ENCODE peak calls at places on chromosomes 2 and 18, in five cellular contexts. P is H1, J is GM12878, K is HepG2, G is K562. M is an unnamed sample.

GRCh38 chr2:36339819-36340218 is 15.8 kb upstream of the CRIM1 start:
- DNase-seq in J (no peak), G (no peak), K (no peak), P (no peak), M (no peak)

GRCh38 chr2:99756059-99756458 is 266.2 kb upstream of the REV1 start:
- DNase-seq in G (no peak), J (no peak), P (no peak), K (no peak), M (no peak)

GRCh38 chr2:101442667-101443061 is 32.2 kb downstream of the RFX8 start:
- DNase-seq in J (no peak), G (no peak), P (no peak), K (peak; percentile 59), M (no peak)

GRCh38 chr2:71008342-71008741 is 13.7 kb upstream of the TEX261 start:
- DNase-seq in K (no peak), G (peak; percentile 3), P (no peak), J (no peak), M (no peak)

GRCh38 chr2:5698171-5698570 is 6.0 kb downstream of the SOX11 start:
- DNase-seq in J (no peak), K (no peak), P (no peak), G (no peak), M (no peak)

GRCh38 chr2:11203480-11203879 is 48.2 kb downstream of the SLC66A3 start:
- DNase-seq in J (peak; percentile 2), K (no peak), P (no peak), G (no peak), M (no peak)

GRCh38 chr18:9757851-9758587 is 49.9 kb downstream of the RAB31 start:
- DNase-seq in G (peak; percentile 36), P (no peak), K (no peak), J (no peak), M (no peak)

GRCh38 chr2:19140463-19141208 is 217.8 kb downstream of the OSR1 start:
- DNase-seq in P (peak; percentile 2), J (no peak), K (peak; percentile 99), G (no peak), M (no peak)

GRCh38 chr2:83113953-83114352 is 1345.1 kb downstream of the SUCLG1 start:
- DNase-seq in P (no peak), G (no peak), K (no peak), J (no peak), M (no peak)

GRCh38 chr2:123993728-123994323 is 31.3 kb upstream of the CNTNAP5 start:
- DNase-seq in J (no peak), K (peak; percentile 20), G (peak; percentile 38), P (peak; percentile 39), M (peak; percentile 16)

GRCh38 chr18:44627245-44627644 is 53.4 kb upstream of the SETBP1 start:
- DNase-seq in J (no peak), G (no peak), K (no peak), P (no peak), M (no peak)

GRCh38 chr2:130150181-130151144 is 5.6 kb upstream of the CCDC74B start:
- DNase-seq in K (no peak), P (no peak), J (no peak), G (no peak), M (no peak)

GRCh38 chr2:11379558-11379957 is 35.1 kb upstream of the ROCK2 start:
- DNase-seq in P (no peak), K (no peak), G (no peak), J (no peak), M (no peak)

GRCh38 chr2:147789720-147790119 is 55.1 kb upstream of the ACVR2A start:
- DNase-seq in G (no peak), P (no peak), K (no peak), J (no peak), M (no peak)

GRCh38 chr2:42568431-42569115 is at the start of gene MTA3:
- DNase-seq in K (peak; percentile 27), J (no peak), P (peak; percentile 19), G (peak; percentile 86), M (peak; percentile 93)

GRCh38 chr2:160232905-160233475 is 32.9 kb upstream of the ITGB6 start:
- DNase-seq in K (no peak), P (no peak), G (no peak), J (no peak), M (no peak)

GRCh38 chr2:44269831-44270230 is 5.4 kb upstream of the SLC3A1 start:
- DNase-seq in K (no peak), G (no peak), J (no peak), P (no peak), M (no peak)

GRCh38 chr18:58886864-58887612 is 22.4 kb downstream of the ZNF532 start:
- DNase-seq in J (no peak), K (no peak), G (no peak), P (no peak), M (no peak)

DNA sequence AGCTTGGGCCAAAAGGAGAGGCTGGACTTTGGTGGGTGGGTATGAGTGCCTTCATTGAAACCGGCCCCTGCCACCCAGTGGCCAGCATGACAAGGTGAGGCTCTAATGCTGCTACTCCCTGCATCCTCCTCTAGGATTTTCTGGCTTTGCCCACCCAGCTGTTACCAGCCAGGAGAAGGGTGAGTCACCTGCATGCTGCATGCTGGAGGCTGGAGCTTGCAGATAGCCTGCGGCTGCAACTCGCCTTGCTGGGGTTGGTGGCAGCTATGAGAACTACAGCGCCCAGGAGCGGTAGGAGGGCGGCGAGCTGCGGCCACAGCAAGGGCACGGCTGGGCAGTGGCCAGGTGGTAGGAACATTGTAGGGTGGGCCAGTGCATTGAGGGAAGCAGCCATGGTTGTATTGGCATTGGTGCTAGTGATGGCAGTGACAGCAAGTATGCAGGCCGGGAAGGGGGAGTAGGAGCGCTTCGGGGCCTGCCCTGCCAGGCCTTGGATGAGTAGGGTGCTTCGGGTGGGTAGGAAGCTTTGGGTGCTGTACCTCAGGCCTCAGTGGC is 75.4 kb upstream of the SLC35G4 start:
- DNase-seq in J (no peak), P (no peak), G (no peak), K (peak; percentile 10), M (no peak)
- TF ChIP-seq TAF1 in J (no peak), P (no peak), G (no peak), K (no peak), M (no peak)

DNA sequence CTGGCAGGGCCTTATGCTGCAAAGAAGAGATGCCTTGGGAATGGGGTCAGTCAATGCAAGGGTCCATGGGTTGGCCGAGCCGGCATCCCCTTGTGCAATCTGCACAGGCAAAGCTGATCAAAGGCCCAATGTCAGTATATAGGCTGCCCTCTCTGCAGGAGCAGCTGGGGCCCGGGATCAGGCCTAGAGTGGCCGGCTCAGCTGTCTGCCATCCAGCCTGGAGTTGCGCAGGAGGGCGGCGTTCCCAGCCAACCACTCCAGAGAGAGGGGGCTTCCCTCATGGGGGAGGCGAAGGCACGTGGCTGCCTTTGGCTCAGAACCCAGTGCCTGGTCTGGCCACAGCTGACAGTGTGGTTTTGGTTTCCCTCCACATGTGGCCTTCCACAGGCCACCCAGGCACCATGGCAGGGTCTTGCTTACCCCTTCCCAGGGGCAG is 3.9 kb downstream of the INPP5D start:
- DNase-seq in G (no peak), J (no peak), K (peak; percentile 58), P (no peak), M (no peak)
- H3K4me1 ChIP-seq in G (peaks cover 13% of the 10 kb centered on the region), J (peaks cover 58% of the 10 kb centered on the region), K (peaks cover 87% of the 10 kb centered on the region), P (peaks cover 5% of the 10 kb centered on the region), M (no peaks in the 10 kb centered on the region)

GRCh38 chr2:64625352-64626145 is 28.2 kb downstream of the SERTAD2 start:
- DNase-seq in K (no peak), J (no peak), P (no peak), G (peak; percentile 33), M (peak; percentile 52)
- TF ChIP-seq TAF1 in K (no peak), J (no peak), P (no peak), G (no peak), M (no peak)

GRCh38 chr2:207251573-207252192 is 85.9 kb upstream of the KLF7 start:
- DNase-seq in K (no peak), P (no peak), J (no peak), G (no peak), M (peak; percentile 51)

GRCh38 chr2:207252416-207252815 is 86.7 kb upstream of the KLF7 start:
- DNase-seq in J (no peak), K (no peak), G (no peak), P (no peak), M (no peak)

GRCh38 chr2:207254526-207255464 is 89.0 kb upstream of the KLF7 start:
- DNase-seq in P (no peak), J (no peak), G (no peak), K (no peak), M (no peak)

GRCh38 chr2:207253946-207254345 is 88.2 kb upstream of the KLF7 start:
- DNase-seq in P (no peak), J (no peak), G (no peak), K (no peak), M (no peak)

GRCh38 chr2:207252979-207253640 is 87.4 kb upstream of the KLF7 start:
- DNase-seq in P (no peak), G (no peak), K (no peak), J (no peak), M (peak; percentile 56)
- H3K4me1 ChIP-seq in P (no peaks in the 10 kb centered on the region), G (peaks cover 49% of the 10 kb centered on the region), K (no peaks in the 10 kb centered on the region), J (no peaks in the 10 kb centered on the region), M (peaks cover 69% of the 10 kb centered on the region)

GRCh38 chr2:203404996-203405395 is 76.8 kb downstream of the ABI2 start:
- DNase-seq in J (no peak), G (no peak), P (no peak), K (no peak), M (no peak)
- TF ChIP-seq TAF1 in J (no peak), G (no peak), P (no peak), K (no peak), M (no peak)

DNA sequence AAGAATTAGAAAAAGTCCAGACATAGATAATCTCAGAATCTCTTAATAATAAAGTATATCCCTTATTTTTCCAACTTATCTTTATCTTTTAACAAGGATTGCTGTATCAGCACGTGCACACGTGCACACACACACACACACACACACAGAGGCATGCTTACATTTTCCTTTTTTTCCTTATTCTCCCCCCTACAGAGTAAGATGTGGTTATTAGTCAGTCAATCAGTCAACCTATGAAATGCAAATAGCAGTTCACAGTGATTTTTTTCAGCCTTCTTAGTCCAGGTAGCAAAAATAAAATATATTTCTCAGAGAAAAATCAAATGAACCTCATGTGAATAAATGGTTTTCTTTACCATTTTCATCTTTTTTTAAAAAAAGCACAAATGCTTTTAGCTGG is 506.2 kb upstream of the SLC39A10 start:
- DNase-seq in P (no peak), G (no peak), J (no peak), K (no peak), M (no peak)
- H3K4me1 ChIP-seq in P (no peaks in the 10 kb centered on the region), G (no peaks in the 10 kb centered on the region), J (no peaks in the 10 kb centered on the region), K (no peaks in the 10 kb centered on the region), M (no peaks in the 10 kb centered on the region)

DNA sequence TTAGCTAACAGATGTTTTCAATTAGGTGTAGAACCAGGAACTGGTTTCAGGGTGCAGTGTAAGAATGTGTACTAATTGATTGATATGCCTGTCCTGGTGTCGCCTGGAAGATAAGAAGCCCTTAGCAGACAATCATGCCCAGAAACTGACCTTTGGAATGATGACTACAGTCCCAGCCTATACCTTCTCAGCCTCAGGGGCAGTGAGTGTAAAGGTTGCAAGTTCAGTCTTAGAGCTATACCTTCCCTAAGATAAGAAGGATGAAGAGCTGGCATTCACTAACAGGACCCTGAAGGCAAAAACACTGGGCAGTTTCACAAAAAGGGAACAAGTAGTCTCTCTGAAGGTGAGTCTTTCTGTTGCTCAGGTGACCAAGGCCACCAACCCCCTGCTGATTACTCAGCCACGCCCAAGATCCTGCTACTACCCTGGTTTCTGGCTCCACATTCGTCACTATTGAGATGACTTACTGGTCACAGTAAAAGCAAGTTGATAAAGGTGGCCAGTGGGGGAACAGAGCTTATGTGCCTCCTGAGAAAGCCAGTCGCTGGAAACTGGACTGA is 71.4 kb downstream of the SPATS2L start:
- DNase-seq in G (peak; percentile 46), P (no peak), J (no peak), K (peak; percentile 23), M (peak; percentile 44)
- TF ChIP-seq TAF1 in G (no peak), P (no peak), J (no peak), K (no peak), M (no peak)